ENCODE peak calls at places on chromosome 13, in five cellular contexts. S is heart right ventricle, U is GM23338, C is H1, H is OCI-LY7. D is an unnamed sample.

GRCh38 chr13:110391273-110391672 is 84.2 kb downstream of the COL4A2 start:
- DNase-seq in S (no peak), U (no peak), C (no peak), H (no peak), D (no peak)

GRCh38 chr13:76622336-76623045 is 263.7 kb downstream of the KCTD12 start:
- DNase-seq in S (no peak), U (no peak), C (no peak), H (no peak), D (no peak)

GRCh38 chr13:75760182-75760981 is 124.3 kb downstream of the LMO7 start:
- DNase-seq in S (no peak), U (no peak), C (no peak), H (no peak), D (no peak)

GRCh38 chr13:21670006-21670882 is 629 bp upstream of the FGF9 start:
- DNase-seq in S (peak), U (peak), C (no peak), H (peak), D (peak)

GRCh38 chr13:20351279-20352022 is 119.3 kb upstream of the GJB6 start:
- DNase-seq in S (no peak), U (no peak), C (no peak), H (no peak), D (no peak)

GRCh38 chr13:30398601-30399072 is 23.7 kb upstream of the UBE2L5 start:
- DNase-seq in S (no peak), U (no peak), C (no peak), H (no peak), D (no peak)

GRCh38 chr13:97719759-97720158 is 233.7 kb upstream of the IPO5 start:
- DNase-seq in S (no peak), U (no peak), C (no peak), H (no peak), D (no peak)

GRCh38 chr13:28792992-28793391 is 27.1 kb upstream of the MTUS2 start:
- DNase-seq in S (no peak), U (no peak), C (no peak), H (no peak), D (no peak)

GRCh38 chr13:114068723-114069322 is 63.6 kb downstream of the RASA3 start:
- DNase-seq in S (no peak), U (no peak), C (no peak), H (no peak), D (no peak)

GRCh38 chr13:97174638-97175037 is 47.5 kb upstream of the MBNL2 start:
- DNase-seq in S (no peak), U (no peak), C (no peak), H (no peak), D (no peak)

GRCh38 chr13:48393030-48393697 is 19.7 kb downstream of the LPAR6 start:
- DNase-seq in S (no peak), U (no peak), C (no peak), H (no peak), D (no peak)

GRCh38 chr13:46668302-46668720 is 115.3 kb downstream of the LRCH1 start:
- DNase-seq in S (peak), U (no peak), C (no peak), H (peak), D (no peak)

GRCh38 chr13:93466502-93467036 is 240.0 kb downstream of the GPC6 start:
- DNase-seq in S (no peak), U (no peak), C (no peak), H (no peak), D (no peak)

GRCh38 chr13:32660227-32660626 is 74.0 kb downstream of the PDS5B start:
- DNase-seq in S (no peak), U (no peak), C (no peak), H (no peak), D (no peak)

GRCh38 chr13:67763316-67763715 is 533.2 kb upstream of the PCDH9 start:
- DNase-seq in S (no peak), U (peak), C (no peak), H (no peak), D (no peak)

GRCh38 chr13:47679391-47679790 is 321.7 kb downstream of the SUCLA2 start:
- DNase-seq in S (no peak), U (no peak), C (no peak), H (no peak), D (no peak)

GRCh38 chr13:96397807-96398206 is 307.9 kb downstream of the HS6ST3 start:
- DNase-seq in S (no peak), U (no peak), C (no peak), H (no peak), D (no peak)

GRCh38 chr13:46405457-46405856 is 18.4 kb upstream of the RUBCNL start:
- DNase-seq in S (no peak), U (no peak), C (no peak), H (no peak), D (no peak)

GRCh38 chr13:83498486-83499190 is 383.6 kb downstream of the SLITRK1 start:
- DNase-seq in S (no peak), U (no peak), C (no peak), H (no peak), D (no peak)

GRCh38 chr13:44117351-44117750 is 237.6 kb downstream of the LACC1 start:
- DNase-seq in S (no peak), U (peak), C (no peak), H (peak), D (no peak)

GRCh38 chr13:33186851-33187250 is 98.7 kb downstream of the STARD13 start:
- DNase-seq in S (no peak), U (peak), C (no peak), H (no peak), D (peak)

GRCh38 chr13:58879114-58879513 is 1247.6 kb downstream of the PCDH17 start:
- DNase-seq in S (no peak), U (no peak), C (no peak), H (no peak), D (no peak)

GRCh38 chr13:76723551-76724232 is 162.5 kb downstream of the KCTD12 start:
- DNase-seq in S (no peak), U (peak), C (peak), H (no peak), D (peak)

GRCh38 chr13:31145417-31145816 is 16.3 kb downstream of the HSPH1 start:
- DNase-seq in S (no peak), U (no peak), C (no peak), H (no peak), D (no peak)

GRCh38 chr13:77728265-77728966 is 30.9 kb downstream of the SLAIN1 start:
- DNase-seq in S (no peak), U (no peak), C (no peak), H (no peak), D (no peak)

GRCh38 chr13:75762066-75762937 is 126.2 kb downstream of the LMO7 start:
- DNase-seq in S (no peak), U (no peak), C (no peak), H (no peak), D (no peak)

GRCh38 chr13:75307370-75307984 is 174.5 kb downstream of the TBC1D4 start:
- DNase-seq in S (no peak), U (peak), C (no peak), H (no peak), D (no peak)

GRCh38 chr13:53341144-53341510 is 312.5 kb downstream of the OLFM4 start:
- DNase-seq in S (no peak), U (peak), C (no peak), H (no peak), D (no peak)

GRCh38 chr13:51148952-51149573 is 38.0 kb upstream of the C13orf42 start:
- DNase-seq in S (no peak), U (peak), C (no peak), H (peak), D (peak)

GRCh38 chr13:33285420-33286124 is at the start of gene STARD13:
- DNase-seq in S (peak), U (peak), C (peak), H (no peak), D (peak)

GRCh38 chr13:38496956-38497355 is 147.3 kb downstream of the UFM1 start:
- DNase-seq in S (no peak), U (no peak), C (no peak), H (no peak), D (no peak)

GRCh38 chr13:95288899-95289500 is 12.3 kb downstream of the ABCC4 start:
- DNase-seq in S (no peak), U (no peak), C (no peak), H (no peak), D (no peak)

GRCh38 chr13:49443327-49443688 is 556 bp downstream of the CAB39L start:
- DNase-seq in S (no peak), U (no peak), C (no peak), H (peak), D (no peak)

GRCh38 chr13:50127726-50128291 is 112.6 kb downstream of the KCNRG start:
- DNase-seq in S (no peak), U (peak), C (peak), H (no peak), D (peak)

GRCh38 chr13:50277906-50278305 is 262.7 kb downstream of the KCNRG start:
- DNase-seq in S (no peak), U (no peak), C (no peak), H (no peak), D (no peak)

GRCh38 chr13:71015516-71015915 is 851.5 kb downstream of the DACH1 start:
- DNase-seq in S (no peak), U (no peak), C (no peak), H (no peak), D (no peak)

GRCh38 chr13:42043676-42044075 is 4.8 kb upstream of the DGKH start:
- DNase-seq in S (no peak), U (no peak), C (no peak), H (no peak), D (no peak)

GRCh38 chr13:42039946-42040729 is 8.3 kb upstream of the DGKH start:
- DNase-seq in S (peak), U (peak), C (peak), H (peak), D (peak)

GRCh38 chr13:42041017-42041683 is 7.3 kb upstream of the DGKH start:
- DNase-seq in S (peak), U (peak), C (peak), H (peak), D (peak)

GRCh38 chr13:42040730-42041016 is 7.8 kb upstream of the DGKH start:
- DNase-seq in S (no peak), U (no peak), C (no peak), H (no peak), D (no peak)

DNA sequence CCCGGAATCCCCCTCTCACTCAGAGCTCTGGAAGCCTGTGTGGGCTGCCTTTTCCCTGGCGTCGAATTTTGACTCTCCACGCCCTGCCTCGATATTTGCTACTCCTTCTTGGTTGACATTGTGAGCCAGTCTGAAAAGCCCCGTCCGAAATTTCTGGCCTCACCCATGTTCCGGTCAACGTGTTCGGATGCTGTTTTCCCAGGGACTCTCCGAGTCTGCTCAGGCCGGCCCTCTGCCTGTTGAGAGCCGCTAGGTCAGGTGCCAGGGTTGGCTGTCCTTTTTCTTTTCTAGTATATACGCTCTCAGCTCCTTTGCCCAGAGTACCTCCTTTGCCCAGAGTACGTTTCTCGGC is 6.8 kb upstream of the DGKH start:
- DNase-seq in S (peak), U (peak), C (peak), H (peak), D (peak)
- TF ChIP-seq CTCF in S (no peak), U (peak), C (peak), H (peak), D (peak)

GRCh38 chr13:45122941-45123340 is 2.6 kb downstream of the GTF2F2 start:
- DNase-seq in S (no peak), U (no peak), C (no peak), H (no peak), D (no peak)

GRCh38 chr13:45119990-45120864 is at the start of gene GTF2F2:
- DNase-seq in S (peak), U (peak), C (peak), H (peak), D (peak)

GRCh38 chr13:45119469-45119989 is 781 bp upstream of the GTF2F2 start:
- DNase-seq in S (no peak), U (no peak), C (no peak), H (peak), D (peak)

GRCh38 chr13:45120967-45121366 is 657 bp downstream of the GTF2F2 start:
- DNase-seq in S (no peak), U (no peak), C (no peak), H (peak), D (no peak)

DNA sequence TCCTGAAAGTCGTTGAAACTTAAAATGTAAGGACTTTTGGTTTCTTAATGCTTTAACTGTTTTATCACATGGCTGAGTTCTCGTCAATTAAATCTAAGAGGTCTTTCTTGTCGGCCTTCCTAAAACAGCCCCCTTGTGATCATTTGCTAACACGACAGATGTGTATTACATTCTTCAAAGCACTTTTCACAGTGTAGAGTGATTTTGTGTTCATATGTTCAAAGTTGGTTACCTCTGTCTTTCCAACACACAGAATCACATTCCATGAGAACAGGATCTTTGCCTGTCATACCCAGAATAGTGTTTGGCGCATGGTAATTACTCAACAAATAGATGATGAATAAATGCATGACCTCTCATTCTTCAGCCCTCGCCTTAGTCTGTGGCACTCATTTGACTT is 1.1 kb downstream of the GTF2F2 start:
- DNase-seq in S (no peak), U (peak), C (no peak), H (peak), D (no peak)
- TF ChIP-seq CTCF in S (no peak), U (no peak), C (no peak), H (peak), D (peak)

GRCh38 chr13:103788061-103788652 is 721.9 kb upstream of the SLC10A2 start:
- DNase-seq in S (peak), U (peak), C (no peak), H (no peak), D (peak)
- TF ChIP-seq CTCF in S (no peak), U (peak), C (peak), H (peak), D (peak)

DNA sequence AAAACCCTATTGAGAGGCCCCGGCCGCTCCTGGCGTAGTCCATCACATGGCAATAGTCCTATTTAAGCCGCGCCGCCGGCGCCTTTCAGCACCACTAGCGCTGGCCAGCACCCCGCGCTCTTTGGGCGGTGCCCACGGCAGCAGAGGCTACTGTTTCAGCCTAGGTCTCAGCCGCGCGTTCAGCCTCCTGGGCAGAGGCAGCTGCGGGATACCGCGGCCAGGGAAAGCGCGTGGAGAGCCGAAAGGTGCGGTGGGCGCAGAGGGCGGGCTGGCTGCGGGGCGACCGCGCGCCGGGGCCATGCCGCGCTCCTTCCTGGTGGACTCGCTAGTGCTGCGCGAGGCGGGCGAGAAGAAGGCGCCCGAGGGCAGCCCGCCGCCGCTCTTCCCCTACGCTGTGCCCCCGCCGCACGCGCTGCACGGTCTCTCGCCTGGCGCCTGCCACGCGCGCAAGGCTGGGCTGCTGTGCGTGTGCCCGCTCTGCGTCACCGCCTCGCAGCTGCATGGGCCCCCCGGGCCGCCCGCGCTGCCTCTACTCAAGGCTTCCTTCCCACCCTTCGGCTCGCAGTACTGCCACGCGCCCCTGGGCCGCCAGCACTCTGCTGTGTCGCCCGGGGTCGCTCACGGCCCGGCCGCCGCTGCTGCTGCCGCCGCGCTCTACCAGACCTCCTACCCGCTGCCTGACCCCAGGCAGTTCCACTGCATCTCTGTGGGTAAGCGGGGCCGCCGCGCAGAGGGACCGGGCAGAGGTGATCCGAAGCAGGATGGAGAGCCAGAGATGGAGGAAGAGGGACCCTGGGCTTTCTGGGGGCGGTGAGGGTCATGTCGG is at the start of gene GSX1:
- DNase-seq in S (peak), U (peak), C (peak), H (no peak), D (peak)
- TF ChIP-seq CTCF in S (no peak), U (no peak), C (no peak), H (no peak), D (no peak)

GRCh38 chr13:56752630-56753029 is 388.1 kb upstream of the PRR20A start:
- DNase-seq in S (no peak), U (peak), C (no peak), H (no peak), D (peak)

DNA sequence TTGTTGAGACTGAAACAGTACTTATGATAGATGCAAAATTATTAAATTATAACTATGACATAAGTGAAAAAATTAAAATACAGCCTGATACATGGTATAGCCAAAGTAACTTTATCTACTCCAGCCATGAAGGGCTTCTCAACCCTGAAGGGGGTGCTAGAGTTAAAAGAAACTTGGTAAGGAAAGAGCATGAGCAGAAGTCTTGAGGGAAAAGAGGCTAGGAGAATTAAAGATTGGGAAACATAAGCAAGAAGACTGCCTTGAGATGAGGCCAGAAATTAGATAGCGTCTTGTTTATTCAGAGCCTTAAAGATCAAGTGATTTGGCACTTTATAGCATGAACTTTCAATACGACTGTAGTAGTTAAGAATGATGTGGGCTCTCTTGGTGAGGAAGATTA is 385.5 kb upstream of the PRR20A start:
- DNase-seq in S (no peak), U (peak), C (no peak), H (no peak), D (peak)
- TF ChIP-seq CTCF in S (no peak), U (peak), C (peak), H (no peak), D (peak)

GRCh38 chr13:37476874-37477273 is 121.7 kb downstream of the POSTN start:
- DNase-seq in S (no peak), U (no peak), C (no peak), H (no peak), D (peak)

GRCh38 chr13:37475966-37476365 is 122.6 kb downstream of the POSTN start:
- DNase-seq in S (no peak), U (no peak), C (no peak), H (no peak), D (no peak)

GRCh38 chr13:37475151-37475550 is 123.4 kb downstream of the POSTN start:
- DNase-seq in S (no peak), U (peak), C (no peak), H (no peak), D (no peak)

GRCh38 chr13:37473035-37473434 is 125.5 kb downstream of the POSTN start:
- DNase-seq in S (no peak), U (peak), C (peak), H (peak), D (peak)
- TF ChIP-seq CTCF in S (no peak), U (peak), C (peak), H (peak), D (peak)